ENCODE peak calls at places on chromosomes 3 and 15, in six cellular contexts. Q is HepG2, F is ovary, P is body of pancreas, O is suprapubic skin, V is testis. S is an unnamed sample. For H3K36me3, the result is how much of the 10 kb centered on the place peaks cover.

GRCh38 chr15:89414571-89414970 is 79.9 kb upstream of the POLG start:
- DNase-seq in Q (no peak), F (no peak), P (no peak), O (no peak), V (no peak), S (no peak)

GRCh38 chr3:139491966-139492365 is 15.7 kb upstream of the RBP2 start:
- DNase-seq in Q (no peak), F (no peak), P (no peak), O (no peak), V (no peak), S (no peak)

GRCh38 chr15:88653200-88654064 is 14.6 kb downstream of the ISG20 start:
- DNase-seq in Q (no peak), F (no peak), P (no peak), O (peak), V (peak), S (peak)

GRCh38 chr3:52442409-52443267 is 2.3 kb downstream of the SEMA3G start:
- DNase-seq in Q (no peak), F (no peak), P (no peak), O (no peak), V (no peak), S (peak)

GRCh38 chr3:53478166-53478830 is 16.1 kb upstream of the CACNA1D start:
- DNase-seq in Q (peak), F (no peak), P (no peak), O (no peak), V (no peak), S (no peak)

GRCh38 chr3:182364723-182365650 is 428.3 kb upstream of the ATP11B start:
- DNase-seq in Q (no peak), F (no peak), P (no peak), O (no peak), V (peak), S (no peak)

GRCh38 chr3:13569641-13570390 is 20.9 kb downstream of the FBLN2 start:
- DNase-seq in Q (no peak), F (no peak), P (no peak), O (no peak), V (no peak), S (peak)

GRCh38 chr15:92711457-92711831 is 55.9 kb upstream of the FAM174B start:
- DNase-seq in Q (no peak), F (no peak), P (no peak), O (no peak), V (no peak), S (no peak)

GRCh38 chr3:87082806-87083440 is 92.0 kb upstream of the VGLL3 start:
- DNase-seq in Q (peak), F (no peak), P (no peak), O (no peak), V (peak), S (no peak)

GRCh38 chr3:132723024-132723462 is 834 bp upstream of the NPHP3 start:
- DNase-seq in Q (no peak), F (no peak), P (no peak), O (no peak), V (no peak), S (no peak)

GRCh38 chr3:4990061-4990460 is 10.8 kb downstream of the BHLHE40 start:
- DNase-seq in Q (no peak), F (no peak), P (no peak), O (no peak), V (no peak), S (no peak)

GRCh38 chr3:136277115-136277514 is 27.0 kb downstream of the PCCB start:
- DNase-seq in Q (no peak), F (no peak), P (peak), O (no peak), V (no peak), S (no peak)

GRCh38 chr3:52934626-52935530 is 37.5 kb upstream of the STIMATE start:
- DNase-seq in Q (peak), F (peak), P (peak), O (no peak), V (peak), S (no peak)

GRCh38 chr3:155391583-155391982 is 98.1 kb upstream of the STRIT1 start:
- DNase-seq in Q (no peak), F (no peak), P (no peak), O (no peak), V (no peak), S (no peak)

GRCh38 chr3:12875857-12876451 is 34.6 kb upstream of the RPL32 start:
- DNase-seq in Q (no peak), F (peak), P (peak), O (no peak), V (peak), S (no peak)

GRCh38 chr3:172107403-172107802 is 68.0 kb downstream of the FNDC3B start:
- DNase-seq in Q (no peak), F (no peak), P (no peak), O (no peak), V (no peak), S (no peak)

GRCh38 chr3:134445095-134445494 is 40.7 kb downstream of the ANAPC13 start:
- DNase-seq in Q (no peak), F (no peak), P (no peak), O (no peak), V (no peak), S (no peak)
- H3K27ac ChIP-seq in Q (no peak), F (no peak), P (no peak), O (no peak), V (no peak), S (no peak)

DNA sequence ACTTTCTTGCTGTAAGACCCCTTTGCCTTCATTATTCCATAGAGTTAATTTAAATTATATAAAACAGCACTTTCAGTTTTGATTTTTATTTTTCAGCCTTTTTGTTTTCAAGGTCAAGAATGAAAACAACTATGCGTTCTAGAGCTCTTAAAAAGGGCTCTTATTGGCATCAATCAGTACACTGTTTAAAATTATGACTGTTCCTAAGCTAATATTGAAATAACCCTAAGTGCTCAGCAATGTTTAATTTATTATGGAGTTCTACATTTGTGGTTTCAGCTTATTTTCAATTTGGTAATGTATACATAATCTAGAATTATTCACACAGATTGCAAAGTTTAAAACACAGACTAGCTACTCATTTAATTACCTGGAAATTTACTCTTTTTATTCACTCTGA is 179.4 kb downstream of the MBNL1 start:
- DNase-seq in Q (no peak), F (no peak), P (no peak), O (no peak), V (no peak), S (no peak)
- H3K36me3 ChIP-seq in Q (under half), F (under half), P (under half), O (under half), V (under half), S (half or more)

GRCh38 chr3:157174616-157175498 is 14.9 kb upstream of the CCNL1 start:
- DNase-seq in Q (peak), F (peak), P (peak), O (peak), V (peak), S (peak)
- TF ChIP-seq POLR2A in Q (peak), F (peak), P (peak), O (peak), V (peak), S (peak)

DNA sequence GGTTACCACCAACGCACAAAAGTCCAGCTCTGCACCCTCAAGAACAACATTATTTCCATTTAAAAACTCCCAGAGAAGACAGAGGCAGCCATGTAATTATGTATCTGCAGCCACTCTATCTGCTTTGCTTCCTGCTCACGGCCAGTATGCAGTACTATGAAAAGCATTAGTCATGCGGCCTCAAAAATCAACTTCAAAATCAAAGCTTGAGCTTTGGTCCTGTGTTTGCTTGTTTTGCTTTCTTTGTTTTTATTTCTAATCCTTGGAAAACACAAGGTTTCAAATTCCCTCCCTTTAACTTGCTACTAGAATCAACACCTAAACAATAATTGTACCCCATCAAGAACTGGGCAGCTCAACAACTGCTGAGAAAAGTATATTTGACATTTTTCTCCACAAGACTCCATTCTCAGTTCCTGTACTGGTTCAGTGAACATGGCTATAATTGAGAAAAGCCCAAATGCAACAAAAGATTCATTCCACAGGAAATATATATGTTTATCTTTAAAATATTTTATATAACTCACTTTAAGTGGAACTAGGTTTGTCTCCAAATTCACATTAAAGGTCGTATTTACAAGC is 37.6 kb downstream of the GBE1 start:
- DNase-seq in Q (peak), F (no peak), P (no peak), O (no peak), V (no peak), S (no peak)
- H3K27ac ChIP-seq in Q (peak), F (no peak), P (no peak), O (no peak), V (no peak), S (no peak)

GRCh38 chr3:126464494-126464893 is 11.2 kb downstream of the ZXDC start:
- DNase-seq in Q (no peak), F (no peak), P (no peak), O (no peak), V (no peak), S (peak)

GRCh38 chr3:126466886-126467610 is 8.6 kb downstream of the ZXDC start:
- DNase-seq in Q (no peak), F (no peak), P (no peak), O (peak), V (no peak), S (peak)

GRCh38 chr3:126464997-126465396 is 10.7 kb downstream of the ZXDC start:
- DNase-seq in Q (no peak), F (no peak), P (peak), O (no peak), V (no peak), S (peak)

GRCh38 chr3:126467611-126467955 is 8.1 kb downstream of the ZXDC start:
- DNase-seq in Q (no peak), F (no peak), P (no peak), O (peak), V (no peak), S (peak)

GRCh38 chr3:126465928-126466564 is 9.6 kb downstream of the ZXDC start:
- DNase-seq in Q (no peak), F (no peak), P (peak), O (peak), V (no peak), S (peak)
- H3K36me3 ChIP-seq in Q (half or more), F (under half), P (under half), O (half or more), V (under half), S (half or more)

GRCh38 chr3:58177747-58178527 is 32.8 kb downstream of the DNASE1L3 start:
- DNase-seq in Q (peak), F (peak), P (peak), O (peak), V (peak), S (peak)
- TF ChIP-seq POLR2A in Q (no peak), F (no peak), P (no peak), O (no peak), V (no peak), S (no peak)

DNA sequence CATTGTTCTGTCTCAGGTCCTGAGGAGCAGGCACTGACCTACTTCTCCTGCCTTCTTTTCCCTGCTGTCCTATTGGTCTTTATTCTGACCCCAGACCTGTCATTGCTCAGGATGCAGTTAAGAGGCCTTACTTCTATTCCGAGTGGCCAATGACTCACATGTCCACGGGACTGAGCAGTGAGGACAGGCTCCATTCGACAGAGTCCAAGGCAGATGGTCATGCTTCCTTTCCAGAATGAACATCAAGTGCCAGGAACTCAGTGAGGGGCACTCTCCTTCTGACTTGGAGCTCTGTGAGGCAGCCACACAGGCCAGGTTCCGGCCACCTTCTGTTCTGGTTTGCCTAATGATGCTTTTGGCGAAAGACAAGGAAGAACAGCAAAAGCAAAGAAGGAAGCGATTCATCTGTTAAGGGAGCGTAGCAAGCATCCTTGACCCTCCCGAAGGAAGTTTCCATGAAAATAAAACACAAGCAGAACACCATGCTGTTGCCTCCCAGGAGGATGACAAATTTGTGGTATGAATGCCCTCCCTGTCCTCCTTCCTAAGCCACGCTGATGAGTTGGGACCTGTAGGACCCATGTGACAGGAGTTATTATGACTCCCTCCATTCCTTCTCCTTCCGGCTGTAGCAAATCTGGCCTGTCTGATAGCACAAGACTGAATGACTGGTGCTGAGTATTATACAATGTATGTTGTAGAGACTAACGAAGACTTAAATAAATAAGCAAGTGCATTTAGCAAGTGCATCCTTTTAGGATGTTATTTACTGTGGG is 14.4 kb upstream of the TPRG1 start:
- DNase-seq in Q (no peak), F (no peak), P (no peak), O (no peak), V (no peak), S (no peak)
- H3K27ac ChIP-seq in Q (no peak), F (no peak), P (no peak), O (no peak), V (no peak), S (no peak)

GRCh38 chr3:46922871-46923558 is 45.5 kb downstream of the PTH1R start:
- DNase-seq in Q (no peak), F (no peak), P (no peak), O (no peak), V (no peak), S (peak)

GRCh38 chr3:46921041-46921440 is 43.5 kb downstream of the PTH1R start:
- DNase-seq in Q (no peak), F (no peak), P (no peak), O (no peak), V (no peak), S (peak)

GRCh38 chr3:46921871-46922271 is 44.4 kb downstream of the PTH1R start:
- DNase-seq in Q (no peak), F (no peak), P (no peak), O (no peak), V (no peak), S (peak)

GRCh38 chr3:46923559-46924350 is 46.2 kb downstream of the PTH1R start:
- DNase-seq in Q (peak), F (no peak), P (peak), O (no peak), V (no peak), S (peak)

GRCh38 chr3:46922426-46922825 is 44.9 kb downstream of the PTH1R start:
- DNase-seq in Q (no peak), F (no peak), P (no peak), O (no peak), V (no peak), S (peak)
- H3K36me3 ChIP-seq in Q (half or more), F (under half), P (under half), O (half or more), V (under half), S (half or more)

DNA sequence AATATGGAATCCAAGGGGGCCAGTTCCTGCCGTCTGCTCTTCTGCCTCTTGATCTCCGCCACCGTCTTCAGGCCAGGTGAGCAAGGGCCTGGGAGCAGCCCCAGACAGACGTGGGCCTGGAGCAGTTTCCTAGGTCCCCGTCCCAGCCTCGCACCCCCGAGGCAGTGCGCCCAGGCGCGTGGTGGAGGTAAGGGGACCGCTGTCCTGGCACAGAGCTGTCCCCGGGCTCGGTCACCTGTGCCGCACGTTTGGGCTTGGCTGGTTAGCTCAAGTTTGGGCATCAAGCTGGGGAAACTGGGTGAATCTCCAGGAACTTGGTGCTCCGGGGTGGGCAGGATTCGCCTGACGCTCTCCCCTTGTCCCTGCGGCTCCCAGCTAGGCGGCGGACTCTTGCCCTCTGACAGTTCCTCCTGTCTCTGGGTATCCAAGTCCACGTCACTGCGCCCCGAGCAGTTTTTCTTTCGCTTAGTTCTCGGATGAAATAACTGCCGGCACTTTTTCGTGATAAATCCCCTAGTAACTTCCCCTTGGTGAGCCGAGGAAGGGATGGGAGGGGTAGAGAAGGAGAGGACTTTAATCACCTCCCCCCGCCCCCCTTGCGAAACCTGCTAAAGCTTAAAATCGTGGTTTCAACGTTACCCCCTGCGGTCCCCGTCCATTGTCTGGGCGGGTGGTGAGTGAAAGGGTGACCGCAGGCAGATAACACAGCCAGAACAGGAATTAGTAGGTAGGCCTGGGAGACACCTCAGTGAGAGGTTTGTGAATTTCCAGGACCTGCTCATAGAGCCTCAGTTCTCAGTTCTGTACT is 901 bp downstream of the ALCAM start:
- DNase-seq in Q (peak), F (peak), P (peak), O (peak), V (peak), S (peak)
- TF ChIP-seq POLR2A in Q (peak), F (no peak), P (no peak), O (no peak), V (no peak), S (no peak)

S was measured in spleen.